ENCODE peak calls at places on chromosomes 5 and 9, in seven cellular contexts. D, Q, V, W, U, H and I are unnamed samples. For H3K27me3, the result is how much of the 10 kb centered on the place peaks cover.

GRCh38 chr5:1526151-1526631 is 2.4 kb upstream of the LPCAT1 start:
- DNase-seq in D (no peak), Q (no peak), V (peak), W (no peak), U (no peak), H (no peak), I (no peak)

GRCh38 chr9:15299374-15299939 is 7.6 kb downstream of the TTC39B start:
- DNase-seq in D (no peak), Q (no peak), V (no peak), W (no peak), U (no peak), H (no peak), I (no peak)

GRCh38 chr9:88938181-88938580 is 53.1 kb upstream of the S1PR3 start:
- DNase-seq in D (no peak), Q (peak), V (no peak), W (no peak), U (no peak), H (no peak), I (no peak)

GRCh38 chr5:118548761-118549160 is 439.6 kb downstream of the DTWD2 start:
- DNase-seq in D (no peak), Q (peak), V (no peak), W (no peak), U (peak), H (no peak), I (peak)

GRCh38 chr5:93899026-93899600 is 157.7 kb upstream of the POU5F2 start:
- DNase-seq in D (no peak), Q (peak), V (no peak), W (peak), U (no peak), H (no peak), I (no peak)

GRCh38 chr9:99118782-99119466 is 14.0 kb downstream of the TGFBR1 start:
- DNase-seq in D (no peak), Q (no peak), V (peak), W (no peak), U (no peak), H (no peak), I (no peak)

GRCh38 chr9:121269030-121269887 is 1.3 kb downstream of the GSN start:
- DNase-seq in D (no peak), Q (peak), V (peak), W (peak), U (peak), H (no peak), I (no peak)

GRCh38 chr9:3571500-3571899 is 45.7 kb upstream of the RFX3 start:
- DNase-seq in D (no peak), Q (no peak), V (no peak), W (no peak), U (no peak), H (no peak), I (no peak)

DNA sequence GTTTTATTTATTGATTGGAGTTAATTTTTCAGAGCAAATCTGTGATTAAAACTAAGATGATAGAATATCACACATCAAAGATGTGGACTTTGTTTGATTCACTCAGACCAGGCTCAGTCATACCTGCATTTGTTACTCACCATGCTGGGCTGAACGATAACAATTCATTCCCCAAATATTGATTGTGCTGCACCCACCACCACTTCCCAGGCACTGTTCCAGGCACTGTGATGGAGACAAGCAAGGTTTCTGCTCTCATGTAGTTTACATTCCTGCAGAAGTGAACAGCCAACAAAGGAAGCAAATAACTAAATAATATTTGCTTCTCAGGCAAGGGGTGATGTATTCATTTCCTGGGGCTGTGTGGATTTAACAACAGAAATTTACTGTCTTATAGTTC is 428.3 kb downstream of the DNAH5 start:
- DNase-seq in D (no peak), Q (peak), V (no peak), W (no peak), U (no peak), H (no peak), I (no peak)
- TF ChIP-seq CTCF in D (no peak), Q (no peak), V (no peak), W (no peak), U (no peak), H (no peak), I (no peak)

DNA sequence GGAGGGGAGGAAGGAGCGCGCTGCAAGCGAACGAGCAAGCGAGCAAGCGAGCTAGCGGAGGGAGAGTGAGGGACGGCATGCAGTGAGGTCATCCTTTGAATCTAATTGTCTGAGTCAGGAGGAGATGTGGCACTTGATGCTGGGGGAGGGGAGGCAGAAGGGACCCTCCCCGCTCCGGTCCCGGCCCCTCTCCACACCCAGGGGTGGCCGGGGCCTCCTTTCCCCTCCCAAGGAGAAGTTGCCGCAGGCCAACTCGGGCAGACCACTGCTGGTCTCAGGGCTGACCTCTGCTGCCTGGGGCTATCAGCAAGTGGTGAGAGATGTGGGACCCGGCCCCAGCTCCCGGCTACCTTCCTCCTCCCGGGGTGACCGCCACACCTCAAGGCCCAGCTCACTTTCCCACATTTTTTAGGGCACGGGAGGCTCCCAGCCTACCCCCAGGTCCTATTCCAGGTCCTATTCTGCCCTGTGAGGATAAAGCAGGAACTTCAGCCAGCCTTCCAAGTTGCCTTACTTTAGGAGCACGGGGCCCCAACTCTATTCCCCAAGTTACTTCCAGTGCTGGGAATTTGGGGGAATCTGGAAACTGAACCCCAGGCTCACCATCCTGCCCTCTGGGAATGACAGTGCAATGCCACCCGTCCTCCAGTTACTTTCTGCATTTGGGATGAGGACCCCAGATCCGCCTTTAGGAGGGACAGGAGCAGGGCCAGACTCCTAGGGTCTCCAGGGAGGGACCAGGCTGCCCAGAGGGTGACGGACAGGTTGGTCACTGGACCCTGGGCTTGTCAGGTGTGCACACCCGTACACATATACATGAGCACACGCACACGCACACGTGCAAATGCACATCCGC is 11.1 kb downstream of the CNTFR start:
- DNase-seq in D (no peak), Q (no peak), V (no peak), W (peak), U (peak), H (no peak), I (no peak)
- H3K4me3 ChIP-seq in D (no peak), Q (no peak), V (no peak), W (peak), U (no peak), H (no peak), I (no peak)

GRCh38 chr5:73155541-73156222 is 17.3 kb upstream of the TMEM174 start:
- DNase-seq in D (no peak), Q (no peak), V (no peak), W (no peak), U (no peak), H (no peak), I (no peak)

GRCh38 chr5:73160239-73160671 is 12.7 kb upstream of the TMEM174 start:
- DNase-seq in D (no peak), Q (peak), V (no peak), W (no peak), U (peak), H (no peak), I (no peak)

GRCh38 chr5:73157399-73158303 is 15.3 kb upstream of the TMEM174 start:
- DNase-seq in D (no peak), Q (no peak), V (no peak), W (peak), U (no peak), H (no peak), I (no peak)

GRCh38 chr5:73154607-73155006 is 18.4 kb upstream of the TMEM174 start:
- DNase-seq in D (no peak), Q (no peak), V (no peak), W (no peak), U (no peak), H (no peak), I (no peak)

GRCh38 chr5:73158313-73158712 is 14.7 kb upstream of the TMEM174 start:
- DNase-seq in D (no peak), Q (no peak), V (no peak), W (no peak), U (no peak), H (no peak), I (no peak)
- H3K27me3 ChIP-seq in D (under half), Q (under half), V (under half), W (under half), U (under half), H (under half), I (under half)

DNA sequence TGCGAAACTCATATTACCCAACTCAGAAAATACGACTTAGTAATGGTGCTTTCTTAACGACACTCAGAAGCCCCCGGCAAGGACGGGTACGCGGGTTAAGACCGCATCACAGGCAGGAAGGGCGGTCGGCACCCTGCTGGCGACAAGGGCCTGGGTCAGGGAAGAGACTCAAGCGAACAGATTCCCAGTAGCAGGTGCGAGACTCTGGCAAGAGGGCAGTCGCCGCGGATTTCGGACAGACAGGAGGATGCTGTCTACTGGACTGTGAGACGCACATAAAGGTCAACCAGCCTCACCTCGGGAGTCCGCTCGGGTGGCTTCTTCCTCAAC is 398 bp downstream of the RAPGEF6 start:
- DNase-seq in D (peak), Q (peak), V (peak), W (peak), U (peak), H (no peak), I (no peak)
- TF ChIP-seq CTCF in D (no peak), Q (no peak), V (no peak), W (no peak), U (no peak), H (no peak), I (peak)

DNA sequence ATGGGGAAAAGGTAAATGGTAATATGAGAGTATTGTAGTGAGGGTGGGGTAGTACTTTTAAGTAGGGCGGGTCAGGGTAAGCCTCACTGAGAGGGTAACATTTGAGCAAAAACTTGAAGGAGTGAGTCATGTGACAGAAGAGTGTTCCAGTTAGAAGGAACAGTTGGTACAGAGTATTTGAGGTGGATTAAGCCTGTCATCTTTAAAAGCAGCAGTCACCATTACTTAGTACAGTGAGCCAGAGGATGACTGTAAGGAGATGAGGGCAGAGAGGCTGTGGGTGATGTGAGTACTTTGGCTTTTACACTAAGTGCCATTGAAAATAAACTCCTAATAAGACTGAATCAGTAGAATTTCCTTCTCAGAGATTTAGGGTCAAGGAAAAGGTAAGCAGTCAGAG is 54.8 kb downstream of the UBAP1 start:
- DNase-seq in D (no peak), Q (no peak), V (no peak), W (no peak), U (peak), H (no peak), I (no peak)
- H3K4me3 ChIP-seq in D (no peak), Q (no peak), V (no peak), W (no peak), U (no peak), H (no peak), I (no peak)

DNA sequence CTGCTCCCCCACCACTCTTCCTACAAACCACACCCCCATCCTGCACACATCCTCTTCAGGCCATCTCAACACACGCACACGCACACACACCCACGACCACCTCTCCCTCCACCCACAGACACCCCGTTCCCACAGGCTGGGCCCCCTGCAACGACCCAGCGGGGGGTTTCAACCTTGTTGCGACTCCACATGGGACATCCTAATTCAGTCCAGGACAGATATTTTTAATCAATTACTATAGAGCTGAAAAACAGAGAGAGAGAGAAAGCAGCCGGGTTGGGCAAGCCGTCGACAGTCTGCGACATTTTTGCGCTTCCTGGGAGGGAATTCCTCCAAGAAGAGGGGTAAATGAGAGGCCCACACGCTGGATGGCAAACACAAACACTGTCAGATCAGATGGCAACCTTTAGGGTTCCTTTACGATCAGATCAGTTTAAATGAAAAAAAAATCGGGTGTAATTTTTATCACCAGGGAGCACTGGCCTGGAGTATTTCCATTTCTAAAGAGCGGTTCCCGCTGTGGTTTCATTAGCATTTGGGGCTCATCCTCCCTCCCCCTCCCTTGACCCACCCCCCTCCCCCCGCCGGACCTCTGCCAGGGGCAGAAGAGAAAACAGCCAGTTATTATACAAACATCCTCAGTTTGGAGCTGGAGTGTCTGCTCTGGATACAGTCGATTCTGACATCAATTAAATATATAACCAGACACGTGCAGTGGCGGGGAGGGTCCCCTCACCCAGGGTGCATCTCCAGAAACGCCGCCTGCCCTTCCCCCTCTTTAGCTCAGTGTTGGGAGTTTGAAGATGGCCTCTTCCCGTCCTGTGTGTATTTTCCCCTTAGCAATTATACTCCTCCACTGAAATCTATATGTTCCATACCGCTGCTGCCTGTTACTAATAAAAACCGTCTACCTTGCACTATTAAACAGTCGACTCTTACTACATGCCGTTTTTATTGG is 2.3 kb upstream of the IRX2 start:
- DNase-seq in D (no peak), Q (no peak), V (no peak), W (peak), U (no peak), H (no peak), I (no peak)
- H3K27me3 ChIP-seq in D (under half), Q (under half), V (half or more), W (half or more), U (under half), H (half or more), I (under half)